ENCODE peak calls at places on chromosome 10, in six cellular contexts. One of them, this sample, is unnamed.

GRCh38 chr10:17756557-17757208 is 4.7 kb downstream of the TMEM236 start:
- DNase-seq in pancreas: no peak
- DNase-seq in cardiac fibroblast: peak; percentile 14
- DNase-seq in MCF 10A: no peak
- DNase-seq in ovary: no peak
- DNase-seq in body of pancreas: peak; percentile 52
- DNase-seq in this sample: peak; percentile 11

GRCh38 chr10:129057856-129058663 is 409.0 kb upstream of the MGMT start:
- DNase-seq in pancreas: no peak
- DNase-seq in cardiac fibroblast: no peak
- DNase-seq in MCF 10A: no peak
- DNase-seq in ovary: no peak
- DNase-seq in body of pancreas: no peak
- DNase-seq in this sample: no peak

GRCh38 chr10:34223658-34224057 is 591.4 kb downstream of the PARD3 start:
- DNase-seq in pancreas: no peak
- DNase-seq in cardiac fibroblast: no peak
- DNase-seq in MCF 10A: peak; percentile 5
- DNase-seq in ovary: no peak
- DNase-seq in body of pancreas: no peak
- DNase-seq in this sample: no peak

GRCh38 chr10:93680414-93681047 is 21.9 kb downstream of the FRA10AC1 start:
- DNase-seq in pancreas: no peak
- DNase-seq in cardiac fibroblast: peak; percentile 65
- DNase-seq in MCF 10A: peak; percentile 55
- DNase-seq in ovary: no peak
- DNase-seq in body of pancreas: no peak
- DNase-seq in this sample: peak; percentile 51

GRCh38 chr10:127968027-127968441 is 61.1 kb downstream of the PTPRE start:
- DNase-seq in pancreas: no peak
- DNase-seq in cardiac fibroblast: no peak
- DNase-seq in MCF 10A: no peak
- DNase-seq in ovary: no peak
- DNase-seq in body of pancreas: no peak
- DNase-seq in this sample: no peak

GRCh38 chr10:117860823-117861222 is 185.9 kb downstream of the RAB11FIP2 start:
- DNase-seq in pancreas: no peak
- DNase-seq in cardiac fibroblast: peak; percentile 24
- DNase-seq in MCF 10A: peak; percentile 34
- DNase-seq in ovary: no peak
- DNase-seq in body of pancreas: no peak
- DNase-seq in this sample: peak; percentile 43

GRCh38 chr10:6995846-6996245 is 415.0 kb downstream of the SFMBT2 start:
- DNase-seq in pancreas: no peak
- DNase-seq in cardiac fibroblast: no peak
- DNase-seq in MCF 10A: peak; percentile 5
- DNase-seq in ovary: no peak
- DNase-seq in body of pancreas: no peak
- DNase-seq in this sample: peak; percentile 19

GRCh38 chr10:21888959-21889358 is 114.6 kb downstream of the DNAJC1 start:
- DNase-seq in pancreas: no peak
- DNase-seq in cardiac fibroblast: no peak
- DNase-seq in MCF 10A: no peak
- DNase-seq in ovary: no peak
- DNase-seq in body of pancreas: no peak
- DNase-seq in this sample: no peak

GRCh38 chr10:17685227-17685840 is 41.4 kb downstream of the STAM start:
- DNase-seq in pancreas: no peak
- DNase-seq in cardiac fibroblast: no peak
- DNase-seq in MCF 10A: no peak
- DNase-seq in ovary: no peak
- DNase-seq in body of pancreas: no peak
- DNase-seq in this sample: no peak

GRCh38 chr10:64648915-64649314 is 1127.7 kb downstream of the REEP3 start:
- DNase-seq in pancreas: no peak
- DNase-seq in cardiac fibroblast: no peak
- DNase-seq in MCF 10A: peak; percentile 23
- DNase-seq in ovary: no peak
- DNase-seq in body of pancreas: peak; percentile 19
- DNase-seq in this sample: peak; percentile 4
- TF ChIP-seq CTCF in pancreas: no peak
- TF ChIP-seq CTCF in cardiac fibroblast: no peak
- TF ChIP-seq CTCF in MCF 10A: no peak
- TF ChIP-seq CTCF in ovary: no peak
- TF ChIP-seq CTCF in body of pancreas: no peak
- TF ChIP-seq CTCF in this sample: no peak

GRCh38 chr10:122139627-122140151 is 131.4 kb upstream of the BTBD16 start:
- DNase-seq in pancreas: no peak
- DNase-seq in cardiac fibroblast: no peak
- DNase-seq in MCF 10A: no peak
- DNase-seq in ovary: no peak
- DNase-seq in body of pancreas: no peak
- DNase-seq in this sample: no peak
- TF ChIP-seq CTCF in pancreas: no peak
- TF ChIP-seq CTCF in cardiac fibroblast: no peak
- TF ChIP-seq CTCF in MCF 10A: no peak
- TF ChIP-seq CTCF in ovary: no peak
- TF ChIP-seq CTCF in body of pancreas: no peak
- TF ChIP-seq CTCF in this sample: no peak

GRCh38 chr10:11106621-11107374 is 89.1 kb downstream of the CELF2 start:
- DNase-seq in pancreas: no peak
- DNase-seq in cardiac fibroblast: no peak
- DNase-seq in MCF 10A: no peak
- DNase-seq in ovary: no peak
- DNase-seq in body of pancreas: no peak
- DNase-seq in this sample: no peak

GRCh38 chr10:11107953-11108352 is 90.3 kb downstream of the CELF2 start:
- DNase-seq in pancreas: no peak
- DNase-seq in cardiac fibroblast: no peak
- DNase-seq in MCF 10A: no peak
- DNase-seq in ovary: no peak
- DNase-seq in body of pancreas: no peak
- DNase-seq in this sample: no peak

GRCh38 chr10:11108356-11108755 is 90.7 kb downstream of the CELF2 start:
- DNase-seq in pancreas: no peak
- DNase-seq in cardiac fibroblast: no peak
- DNase-seq in MCF 10A: no peak
- DNase-seq in ovary: no peak
- DNase-seq in body of pancreas: no peak
- DNase-seq in this sample: no peak

GRCh38 chr10:11105676-11106004 is 88.0 kb downstream of the CELF2 start:
- DNase-seq in pancreas: no peak
- DNase-seq in cardiac fibroblast: no peak
- DNase-seq in MCF 10A: no peak
- DNase-seq in ovary: no peak
- DNase-seq in body of pancreas: no peak
- DNase-seq in this sample: no peak

GRCh38 chr10:11104772-11105675 is 87.4 kb downstream of the CELF2 start:
- DNase-seq in pancreas: no peak
- DNase-seq in cardiac fibroblast: no peak
- DNase-seq in MCF 10A: no peak
- DNase-seq in ovary: no peak
- DNase-seq in body of pancreas: no peak
- DNase-seq in this sample: no peak
- TF ChIP-seq CTCF in pancreas: no peak
- TF ChIP-seq CTCF in cardiac fibroblast: no peak
- TF ChIP-seq CTCF in MCF 10A: no peak
- TF ChIP-seq CTCF in ovary: no peak
- TF ChIP-seq CTCF in body of pancreas: no peak
- TF ChIP-seq CTCF in this sample: no peak

DNA sequence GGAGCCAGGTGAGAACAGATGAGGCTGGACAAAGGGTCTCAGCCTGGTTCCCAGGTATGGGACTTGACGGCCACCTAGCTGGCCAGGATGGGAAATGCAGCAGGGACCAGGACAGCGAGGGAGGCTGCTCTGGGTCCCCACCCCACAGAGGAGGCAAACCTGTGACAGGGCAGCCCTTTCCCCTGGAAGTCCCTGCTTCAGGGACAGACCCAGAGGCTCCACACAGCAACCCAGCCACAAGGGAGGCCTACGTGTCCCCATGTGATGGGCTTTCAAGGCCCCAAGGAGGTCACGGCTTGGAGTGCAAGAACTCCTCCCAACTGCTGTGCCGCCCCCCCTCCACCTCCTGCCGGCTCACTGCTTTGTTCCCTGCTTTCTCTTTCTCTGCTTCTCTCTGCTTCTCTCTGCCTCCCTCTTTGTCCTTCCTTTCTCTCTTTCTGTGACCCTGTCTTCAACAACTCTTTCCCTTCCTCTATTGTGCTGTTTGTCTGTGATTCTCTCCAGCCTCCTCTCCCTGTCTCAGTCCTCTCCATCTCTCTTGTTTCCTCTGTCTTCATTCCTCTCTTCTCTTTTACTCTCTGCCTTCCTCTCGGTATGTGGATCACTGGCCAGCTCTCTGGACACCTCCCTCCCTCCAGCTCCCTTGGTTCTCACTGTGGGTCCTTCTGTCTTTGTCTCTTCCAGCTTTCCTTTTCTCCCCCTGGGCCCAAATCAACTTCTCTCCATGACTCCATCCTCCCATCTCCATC is 9.6 kb upstream of the EIF5AL1 start:
- DNase-seq in pancreas: peak; percentile 61
- DNase-seq in cardiac fibroblast: peak; percentile 23
- DNase-seq in MCF 10A: peak; percentile 32
- DNase-seq in ovary: peak; percentile 59
- DNase-seq in body of pancreas: peak; percentile 33
- DNase-seq in this sample: no peak
- TF ChIP-seq CTCF in pancreas: peak; percentile 6
- TF ChIP-seq CTCF in cardiac fibroblast: peak; percentile 53
- TF ChIP-seq CTCF in MCF 10A: peak; percentile 38
- TF ChIP-seq CTCF in ovary: peak; percentile 30
- TF ChIP-seq CTCF in body of pancreas: peak; percentile 28
- TF ChIP-seq CTCF in this sample: peak; percentile 51

DNA sequence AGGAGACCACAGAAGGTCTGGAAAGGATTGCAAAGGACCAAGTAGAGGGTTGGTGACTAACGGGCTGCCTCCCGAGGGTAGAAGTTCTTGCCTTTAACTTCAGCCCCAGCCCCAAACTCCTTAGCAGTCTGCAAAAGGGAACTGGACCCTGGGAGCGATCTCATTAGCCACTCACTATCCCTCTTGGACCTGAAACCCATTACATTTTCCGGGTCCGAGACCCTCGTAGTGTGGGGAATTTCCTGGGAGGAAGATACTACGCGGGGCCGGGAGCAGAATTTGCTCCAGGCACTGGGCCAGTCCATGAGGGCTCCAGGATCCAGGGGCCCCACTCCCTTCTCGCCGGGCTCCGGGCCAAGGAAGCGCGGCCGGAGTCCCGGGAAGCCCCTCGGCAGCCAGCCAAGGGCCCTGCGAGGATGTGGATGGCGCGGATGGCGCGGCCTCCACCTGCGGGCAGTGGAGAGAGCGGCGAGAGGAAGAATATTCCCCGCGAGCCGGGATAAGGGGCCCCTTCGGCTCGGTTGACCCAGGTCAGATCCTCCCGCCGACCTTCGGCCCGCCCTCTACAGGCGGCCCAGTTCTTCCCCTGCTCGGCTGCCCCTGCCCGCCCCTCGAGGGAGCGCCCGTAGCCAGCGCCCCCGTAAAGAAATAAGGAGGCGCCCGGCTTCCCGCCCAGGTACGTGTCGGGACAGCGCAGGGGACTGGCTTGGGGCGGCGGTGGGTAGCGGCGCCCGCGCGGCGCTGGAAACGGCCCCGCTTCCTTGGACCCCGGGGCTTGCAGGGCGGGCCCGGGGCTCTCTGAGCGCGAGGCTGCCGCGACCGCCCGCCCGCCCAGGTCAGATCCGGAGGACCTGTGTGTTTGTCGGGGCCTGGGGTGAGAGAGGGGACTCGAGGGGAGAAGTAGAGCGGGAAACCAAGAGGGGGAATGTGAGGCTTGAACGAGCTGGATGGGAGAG is at the start of gene MYO3A:
- DNase-seq in pancreas: peak; percentile 72
- DNase-seq in cardiac fibroblast: no peak
- DNase-seq in MCF 10A: no peak
- DNase-seq in ovary: peak; percentile 35
- DNase-seq in body of pancreas: peak; percentile 32
- DNase-seq in this sample: no peak
- TF ChIP-seq CTCF in pancreas: no peak
- TF ChIP-seq CTCF in cardiac fibroblast: no peak
- TF ChIP-seq CTCF in MCF 10A: no peak
- TF ChIP-seq CTCF in ovary: no peak
- TF ChIP-seq CTCF in body of pancreas: no peak
- TF ChIP-seq CTCF in this sample: no peak

GRCh38 chr10:104353325-104354048 is at the start of gene CFAP58:
- DNase-seq in pancreas: peak; percentile 98
- DNase-seq in cardiac fibroblast: peak; percentile 92
- DNase-seq in MCF 10A: peak; percentile 95
- DNase-seq in ovary: peak; percentile 97
- DNase-seq in body of pancreas: peak; percentile 97
- DNase-seq in this sample: peak; percentile 98
- TF ChIP-seq CTCF in pancreas: peak; percentile 72
- TF ChIP-seq CTCF in cardiac fibroblast: peak; percentile 59
- TF ChIP-seq CTCF in MCF 10A: peak; percentile 41
- TF ChIP-seq CTCF in ovary: peak; percentile 93
- TF ChIP-seq CTCF in body of pancreas: peak; percentile 92
- TF ChIP-seq CTCF in this sample: peak; percentile 71

GRCh38 chr10:101237080-101237817 is 8.0 kb upstream of the LBX1 start:
- DNase-seq in pancreas: no peak
- DNase-seq in cardiac fibroblast: peak; percentile 40
- DNase-seq in MCF 10A: no peak
- DNase-seq in ovary: no peak
- DNase-seq in body of pancreas: no peak
- DNase-seq in this sample: no peak

GRCh38 chr10:101235766-101236165 is 6.5 kb upstream of the LBX1 start:
- DNase-seq in pancreas: no peak
- DNase-seq in cardiac fibroblast: no peak
- DNase-seq in MCF 10A: no peak
- DNase-seq in ovary: no peak
- DNase-seq in body of pancreas: no peak
- DNase-seq in this sample: no peak

GRCh38 chr10:101237908-101238731 is 8.9 kb upstream of the LBX1 start:
- DNase-seq in pancreas: no peak
- DNase-seq in cardiac fibroblast: no peak
- DNase-seq in MCF 10A: no peak
- DNase-seq in ovary: no peak
- DNase-seq in body of pancreas: no peak
- DNase-seq in this sample: no peak

GRCh38 chr10:101236376-101237079 is 7.3 kb upstream of the LBX1 start:
- DNase-seq in pancreas: no peak
- DNase-seq in cardiac fibroblast: no peak
- DNase-seq in MCF 10A: no peak
- DNase-seq in ovary: no peak
- DNase-seq in body of pancreas: no peak
- DNase-seq in this sample: no peak

GRCh38 chr10:101238732-101239105 is 9.5 kb upstream of the LBX1 start:
- DNase-seq in pancreas: no peak
- DNase-seq in cardiac fibroblast: no peak
- DNase-seq in MCF 10A: no peak
- DNase-seq in ovary: no peak
- DNase-seq in body of pancreas: no peak
- DNase-seq in this sample: no peak
- TF ChIP-seq CTCF in pancreas: peak; percentile 30
- TF ChIP-seq CTCF in cardiac fibroblast: peak; percentile 37
- TF ChIP-seq CTCF in MCF 10A: no peak
- TF ChIP-seq CTCF in ovary: no peak
- TF ChIP-seq CTCF in body of pancreas: peak; percentile 37
- TF ChIP-seq CTCF in this sample: peak; percentile 55

This sample was measured in RWPE1.